ENCODE peak calls at places on chromosomes 6 and 20, in seven cellular contexts. One of them, this sample, is unnamed. For H3K9me3, the result is how much of the 10 kb centered on the place peaks cover.

GRCh38 chr6:149480502-149481280 is 4.1 kb downstream of the ZC3H12D start:
- DNase-seq in left lung: peak
- DNase-seq in sigmoid colon: no peak
- DNase-seq in CD8-positive, alpha-beta memory T cell: peak
- DNase-seq in mammary epithelial cell: no peak
- DNase-seq in stomach: no peak
- DNase-seq in uterus: no peak
- DNase-seq in this sample: no peak

GRCh38 chr6:2447318-2447717 is 201.9 kb upstream of the GMDS start:
- DNase-seq in uterus: no peak
- DNase-seq in sigmoid colon: no peak
- DNase-seq in left lung: no peak
- DNase-seq in stomach: no peak
- DNase-seq in mammary epithelial cell: no peak
- DNase-seq in CD8-positive, alpha-beta memory T cell: no peak
- DNase-seq in this sample: no peak

GRCh38 chr6:75351570-75351969 is 67.0 kb upstream of the TMEM30A start:
- DNase-seq in sigmoid colon: no peak
- DNase-seq in stomach: no peak
- DNase-seq in uterus: no peak
- DNase-seq in mammary epithelial cell: no peak
- DNase-seq in left lung: no peak
- DNase-seq in CD8-positive, alpha-beta memory T cell: no peak
- DNase-seq in this sample: no peak

GRCh38 chr20:58703765-58704331 is 11.2 kb downstream of the NPEPL1 start:
- DNase-seq in left lung: peak
- DNase-seq in CD8-positive, alpha-beta memory T cell: no peak
- DNase-seq in uterus: no peak
- DNase-seq in sigmoid colon: peak
- DNase-seq in stomach: no peak
- DNase-seq in mammary epithelial cell: no peak
- DNase-seq in this sample: no peak

GRCh38 chr6:39035689-39036088 is 12.9 kb upstream of the GLP1R start:
- DNase-seq in CD8-positive, alpha-beta memory T cell: no peak
- DNase-seq in left lung: no peak
- DNase-seq in mammary epithelial cell: no peak
- DNase-seq in stomach: no peak
- DNase-seq in sigmoid colon: no peak
- DNase-seq in uterus: no peak
- DNase-seq in this sample: no peak

GRCh38 chr20:45449528-45449927 is 20.0 kb upstream of the WFDC2 start:
- DNase-seq in left lung: no peak
- DNase-seq in mammary epithelial cell: no peak
- DNase-seq in sigmoid colon: peak
- DNase-seq in uterus: peak
- DNase-seq in stomach: no peak
- DNase-seq in CD8-positive, alpha-beta memory T cell: no peak
- DNase-seq in this sample: no peak

GRCh38 chr20:39576786-39577185 is 614.6 kb downstream of the DHX35 start:
- DNase-seq in sigmoid colon: no peak
- DNase-seq in mammary epithelial cell: no peak
- DNase-seq in stomach: no peak
- DNase-seq in uterus: no peak
- DNase-seq in left lung: no peak
- DNase-seq in CD8-positive, alpha-beta memory T cell: no peak
- DNase-seq in this sample: no peak

GRCh38 chr6:3001773-3002293 is 2.1 kb downstream of the NQO2 start:
- DNase-seq in mammary epithelial cell: peak
- DNase-seq in uterus: no peak
- DNase-seq in stomach: no peak
- DNase-seq in sigmoid colon: no peak
- DNase-seq in left lung: no peak
- DNase-seq in CD8-positive, alpha-beta memory T cell: no peak
- DNase-seq in this sample: no peak

GRCh38 chr20:25291432-25292133 is 43.7 kb downstream of the PYGB start:
- DNase-seq in mammary epithelial cell: no peak
- DNase-seq in CD8-positive, alpha-beta memory T cell: no peak
- DNase-seq in uterus: no peak
- DNase-seq in sigmoid colon: no peak
- DNase-seq in left lung: no peak
- DNase-seq in stomach: no peak
- DNase-seq in this sample: no peak

GRCh38 chr6:163926642-163927041 is 512.1 kb downstream of the QKI start:
- DNase-seq in uterus: no peak
- DNase-seq in stomach: no peak
- DNase-seq in mammary epithelial cell: no peak
- DNase-seq in sigmoid colon: peak
- DNase-seq in left lung: no peak
- DNase-seq in CD8-positive, alpha-beta memory T cell: no peak
- DNase-seq in this sample: no peak

GRCh38 chr6:50724381-50725124 is 11.2 kb downstream of the TFAP2D start:
- DNase-seq in CD8-positive, alpha-beta memory T cell: no peak
- DNase-seq in uterus: no peak
- DNase-seq in left lung: no peak
- DNase-seq in mammary epithelial cell: no peak
- DNase-seq in sigmoid colon: no peak
- DNase-seq in stomach: no peak
- DNase-seq in this sample: no peak

GRCh38 chr6:50718566-50718965 is 5.2 kb downstream of the TFAP2D start:
- DNase-seq in uterus: no peak
- DNase-seq in left lung: no peak
- DNase-seq in sigmoid colon: no peak
- DNase-seq in CD8-positive, alpha-beta memory T cell: no peak
- DNase-seq in stomach: no peak
- DNase-seq in mammary epithelial cell: no peak
- DNase-seq in this sample: no peak

GRCh38 chr6:50721978-50722377 is 8.7 kb downstream of the TFAP2D start:
- DNase-seq in stomach: no peak
- DNase-seq in left lung: no peak
- DNase-seq in CD8-positive, alpha-beta memory T cell: no peak
- DNase-seq in uterus: no peak
- DNase-seq in mammary epithelial cell: no peak
- DNase-seq in sigmoid colon: no peak
- DNase-seq in this sample: no peak

GRCh38 chr6:50720623-50721022 is 7.3 kb downstream of the TFAP2D start:
- DNase-seq in sigmoid colon: no peak
- DNase-seq in left lung: no peak
- DNase-seq in mammary epithelial cell: peak
- DNase-seq in stomach: no peak
- DNase-seq in CD8-positive, alpha-beta memory T cell: no peak
- DNase-seq in uterus: no peak
- DNase-seq in this sample: no peak

DNA sequence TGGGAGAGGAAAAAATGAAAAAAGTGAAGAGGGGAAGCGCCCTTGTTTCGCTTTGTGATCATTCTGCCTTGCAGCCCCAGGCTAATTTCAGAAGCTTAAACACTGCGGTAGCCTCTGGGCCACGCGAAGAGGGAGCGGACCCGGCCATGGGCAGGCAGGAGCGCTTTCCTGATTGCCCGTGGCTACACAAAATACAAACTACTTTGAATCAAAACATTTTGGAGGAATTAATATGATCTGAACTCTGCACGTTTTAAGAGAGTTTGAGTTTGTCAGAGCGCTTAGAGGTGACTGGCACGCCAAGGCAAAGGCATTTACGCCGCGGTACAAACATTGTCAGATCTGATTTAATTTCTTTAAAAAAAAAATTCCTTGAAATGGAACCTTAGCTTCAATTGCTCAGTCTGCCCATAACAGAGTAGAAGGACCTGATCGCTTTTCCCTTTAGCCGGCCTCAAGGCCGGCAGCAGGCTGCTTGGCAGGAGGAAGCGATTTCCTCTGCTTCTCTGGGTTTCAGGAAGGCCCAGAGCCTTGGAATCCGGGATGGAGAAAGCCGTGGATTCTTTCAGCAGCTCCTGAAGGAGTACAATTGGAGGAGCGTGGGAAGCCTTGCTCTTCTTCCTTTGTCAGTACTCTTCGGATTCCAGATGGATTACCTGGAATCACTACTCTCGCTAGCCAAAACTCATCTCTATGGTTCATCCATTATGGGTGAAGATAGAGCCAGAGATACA is 9.7 kb downstream of the TFAP2D start:
- DNase-seq in stomach: no peak
- DNase-seq in CD8-positive, alpha-beta memory T cell: no peak
- DNase-seq in sigmoid colon: no peak
- DNase-seq in left lung: no peak
- DNase-seq in uterus: no peak
- DNase-seq in mammary epithelial cell: no peak
- DNase-seq in this sample: no peak
- H3K4me3 ChIP-seq in stomach: no peak
- H3K4me3 ChIP-seq in CD8-positive, alpha-beta memory T cell: no peak
- H3K4me3 ChIP-seq in sigmoid colon: no peak
- H3K4me3 ChIP-seq in left lung: no peak
- H3K4me3 ChIP-seq in uterus: no peak
- H3K4me3 ChIP-seq in mammary epithelial cell: no peak
- H3K4me3 ChIP-seq in this sample: no peak

GRCh38 chr20:56222201-56222600 is 26.3 kb upstream of the MC3R start:
- DNase-seq in CD8-positive, alpha-beta memory T cell: no peak
- DNase-seq in sigmoid colon: no peak
- DNase-seq in uterus: no peak
- DNase-seq in mammary epithelial cell: peak
- DNase-seq in stomach: no peak
- DNase-seq in left lung: no peak
- DNase-seq in this sample: no peak
- H3K9me3 ChIP-seq in CD8-positive, alpha-beta memory T cell: under half
- H3K9me3 ChIP-seq in sigmoid colon: under half
- H3K9me3 ChIP-seq in uterus: under half
- H3K9me3 ChIP-seq in mammary epithelial cell: under half
- H3K9me3 ChIP-seq in stomach: under half
- H3K9me3 ChIP-seq in left lung: under half
- H3K9me3 ChIP-seq in this sample: under half

GRCh38 chr6:156773935-156774871 is 3.0 kb upstream of the ARID1B start:
- DNase-seq in left lung: no peak
- DNase-seq in CD8-positive, alpha-beta memory T cell: no peak
- DNase-seq in sigmoid colon: no peak
- DNase-seq in mammary epithelial cell: no peak
- DNase-seq in stomach: no peak
- DNase-seq in uterus: no peak
- DNase-seq in this sample: no peak
- H3K4me3 ChIP-seq in left lung: no peak
- H3K4me3 ChIP-seq in CD8-positive, alpha-beta memory T cell: no peak
- H3K4me3 ChIP-seq in sigmoid colon: no peak
- H3K4me3 ChIP-seq in mammary epithelial cell: no peak
- H3K4me3 ChIP-seq in stomach: no peak
- H3K4me3 ChIP-seq in uterus: peak
- H3K4me3 ChIP-seq in this sample: no peak

GRCh38 chr20:2108498-2108897 is 6.9 kb downstream of the STK35 start:
- DNase-seq in left lung: no peak
- DNase-seq in CD8-positive, alpha-beta memory T cell: no peak
- DNase-seq in mammary epithelial cell: no peak
- DNase-seq in stomach: no peak
- DNase-seq in uterus: no peak
- DNase-seq in sigmoid colon: no peak
- DNase-seq in this sample: no peak
- H3K9me3 ChIP-seq in left lung: under half
- H3K9me3 ChIP-seq in CD8-positive, alpha-beta memory T cell: under half
- H3K9me3 ChIP-seq in mammary epithelial cell: under half
- H3K9me3 ChIP-seq in stomach: under half
- H3K9me3 ChIP-seq in uterus: under half
- H3K9me3 ChIP-seq in sigmoid colon: under half
- H3K9me3 ChIP-seq in this sample: under half

GRCh38 chr6:90586675-90587638 is at the start of gene MAP3K7:
- DNase-seq in uterus: peak
- DNase-seq in mammary epithelial cell: peak
- DNase-seq in sigmoid colon: peak
- DNase-seq in left lung: peak
- DNase-seq in CD8-positive, alpha-beta memory T cell: peak
- DNase-seq in stomach: peak
- DNase-seq in this sample: peak

GRCh38 chr6:90578894-90579549 is 7.8 kb downstream of the MAP3K7 start:
- DNase-seq in stomach: no peak
- DNase-seq in sigmoid colon: no peak
- DNase-seq in uterus: no peak
- DNase-seq in CD8-positive, alpha-beta memory T cell: no peak
- DNase-seq in left lung: no peak
- DNase-seq in mammary epithelial cell: no peak
- DNase-seq in this sample: no peak

GRCh38 chr6:90583179-90583578 is 3.7 kb downstream of the MAP3K7 start:
- DNase-seq in left lung: no peak
- DNase-seq in sigmoid colon: no peak
- DNase-seq in stomach: no peak
- DNase-seq in uterus: no peak
- DNase-seq in mammary epithelial cell: no peak
- DNase-seq in CD8-positive, alpha-beta memory T cell: no peak
- DNase-seq in this sample: no peak

GRCh38 chr6:90583783-90584481 is 2.9 kb downstream of the MAP3K7 start:
- DNase-seq in left lung: no peak
- DNase-seq in mammary epithelial cell: no peak
- DNase-seq in CD8-positive, alpha-beta memory T cell: no peak
- DNase-seq in stomach: no peak
- DNase-seq in sigmoid colon: no peak
- DNase-seq in uterus: no peak
- DNase-seq in this sample: no peak

GRCh38 chr6:90584636-90585255 is 2.1 kb downstream of the MAP3K7 start:
- DNase-seq in sigmoid colon: no peak
- DNase-seq in CD8-positive, alpha-beta memory T cell: no peak
- DNase-seq in stomach: no peak
- DNase-seq in mammary epithelial cell: no peak
- DNase-seq in left lung: no peak
- DNase-seq in uterus: no peak
- DNase-seq in this sample: no peak
- H3K4me3 ChIP-seq in sigmoid colon: no peak
- H3K4me3 ChIP-seq in CD8-positive, alpha-beta memory T cell: no peak
- H3K4me3 ChIP-seq in stomach: no peak
- H3K4me3 ChIP-seq in mammary epithelial cell: no peak
- H3K4me3 ChIP-seq in left lung: no peak
- H3K4me3 ChIP-seq in uterus: peak
- H3K4me3 ChIP-seq in this sample: no peak

GRCh38 chr20:2387180-2387577 is 6.5 kb downstream of the TGM6 start:
- DNase-seq in stomach: no peak
- DNase-seq in mammary epithelial cell: no peak
- DNase-seq in sigmoid colon: no peak
- DNase-seq in CD8-positive, alpha-beta memory T cell: no peak
- DNase-seq in uterus: no peak
- DNase-seq in left lung: no peak
- DNase-seq in this sample: no peak

GRCh38 chr20:2385026-2385425 is 4.3 kb downstream of the TGM6 start:
- DNase-seq in left lung: no peak
- DNase-seq in stomach: no peak
- DNase-seq in mammary epithelial cell: no peak
- DNase-seq in CD8-positive, alpha-beta memory T cell: no peak
- DNase-seq in uterus: no peak
- DNase-seq in sigmoid colon: no peak
- DNase-seq in this sample: no peak

GRCh38 chr20:2386516-2387179 is 5.9 kb downstream of the TGM6 start:
- DNase-seq in sigmoid colon: no peak
- DNase-seq in left lung: no peak
- DNase-seq in mammary epithelial cell: peak
- DNase-seq in stomach: no peak
- DNase-seq in CD8-positive, alpha-beta memory T cell: no peak
- DNase-seq in uterus: no peak
- DNase-seq in this sample: no peak

GRCh38 chr20:2385496-2385895 is 4.8 kb downstream of the TGM6 start:
- DNase-seq in CD8-positive, alpha-beta memory T cell: no peak
- DNase-seq in stomach: no peak
- DNase-seq in left lung: no peak
- DNase-seq in sigmoid colon: no peak
- DNase-seq in mammary epithelial cell: no peak
- DNase-seq in uterus: no peak
- DNase-seq in this sample: no peak

GRCh38 chr20:2387580-2387979 is 6.9 kb downstream of the TGM6 start:
- DNase-seq in uterus: no peak
- DNase-seq in sigmoid colon: no peak
- DNase-seq in CD8-positive, alpha-beta memory T cell: no peak
- DNase-seq in stomach: no peak
- DNase-seq in left lung: no peak
- DNase-seq in mammary epithelial cell: no peak
- DNase-seq in this sample: no peak
- H3K9me3 ChIP-seq in uterus: under half
- H3K9me3 ChIP-seq in sigmoid colon: under half
- H3K9me3 ChIP-seq in CD8-positive, alpha-beta memory T cell: under half
- H3K9me3 ChIP-seq in stomach: under half
- H3K9me3 ChIP-seq in left lung: under half
- H3K9me3 ChIP-seq in mammary epithelial cell: under half
- H3K9me3 ChIP-seq in this sample: under half